ENCODE peak calls at places on chromosome 16, in nine cellular contexts. C, T, N, K, E, H, P, G and M are unnamed samples.

GRCh38 chr16:50228364-50228868 is 37.9 kb upstream of the ADCY7 start:
- DNase-seq in C (no peak), T (no peak), N (no peak), K (no peak), E (no peak), H (no peak), P (no peak), G (no peak), M (no peak)

GRCh38 chr16:2828876-2829430 is 1.1 kb upstream of the ZG16B start:
- DNase-seq in C (no peak), T (no peak), N (no peak), K (no peak), E (no peak), H (no peak), P (no peak), G (no peak), M (no peak)

GRCh38 chr16:66927012-66927436 is 1.7 kb upstream of the RRAD start:
- DNase-seq in C (no peak), T (peak; percentile 89), N (no peak), K (no peak), E (no peak), H (peak; percentile 66), P (no peak), G (no peak), M (no peak)

GRCh38 chr16:68644715-68645493 is at the start of gene CDH3:
- DNase-seq in C (peak; percentile 6), T (no peak), N (peak; percentile 63), K (peak; percentile 22), E (no peak), H (no peak), P (peak; percentile 32), G (no peak), M (peak; percentile 59)

GRCh38 chr16:79265701-79266100 is 334.8 kb downstream of the MAF start:
- DNase-seq in C (no peak), T (no peak), N (no peak), K (no peak), E (no peak), H (no peak), P (no peak), G (no peak), M (no peak)

GRCh38 chr16:53991181-53992056 is 287.5 kb downstream of the FTO start:
- DNase-seq in C (no peak), T (no peak), N (peak; percentile 29), K (no peak), E (peak; percentile 60), H (peak; percentile 45), P (no peak), G (no peak), M (peak; percentile 42)

GRCh38 chr16:58027341-58028167 is 2.0 kb downstream of the MMP15 start:
- DNase-seq in C (no peak), T (no peak), N (peak; percentile 71), K (peak; percentile 69), E (no peak), H (no peak), P (no peak), G (no peak), M (no peak)

GRCh38 chr16:80670170-80670865 is 129.5 kb downstream of the DYNLRB2 start:
- DNase-seq in C (no peak), T (no peak), N (no peak), K (no peak), E (no peak), H (no peak), P (no peak), G (no peak), M (no peak)

GRCh38 chr16:23072769-23073549 is 76.3 kb downstream of the USP31 start:
- DNase-seq in C (no peak), T (peak; percentile 14), N (no peak), K (no peak), E (no peak), H (peak; percentile 24), P (no peak), G (no peak), M (no peak)

GRCh38 chr16:88634994-88635670 is 3.2 kb upstream of the IL17C start:
- DNase-seq in C (no peak), T (peak; percentile 18), N (no peak), K (no peak), E (no peak), H (no peak), P (no peak), G (no peak), M (no peak)

GRCh38 chr16:1819611-1820010 is 7.0 kb downstream of the HAGH start:
- DNase-seq in C (no peak), T (no peak), N (no peak), K (peak; percentile 14), E (no peak), H (no peak), P (no peak), G (no peak), M (no peak)

GRCh38 chr16:78727536-78727935 is 628.1 kb downstream of the WWOX start:
- DNase-seq in C (no peak), T (no peak), N (no peak), K (no peak), E (no peak), H (no peak), P (no peak), G (no peak), M (no peak)

GRCh38 chr16:67668495-67669157 is 2.0 kb downstream of the C16orf86 start:
- DNase-seq in C (no peak), T (no peak), N (no peak), K (no peak), E (no peak), H (no peak), P (no peak), G (no peak), M (no peak)

DNA sequence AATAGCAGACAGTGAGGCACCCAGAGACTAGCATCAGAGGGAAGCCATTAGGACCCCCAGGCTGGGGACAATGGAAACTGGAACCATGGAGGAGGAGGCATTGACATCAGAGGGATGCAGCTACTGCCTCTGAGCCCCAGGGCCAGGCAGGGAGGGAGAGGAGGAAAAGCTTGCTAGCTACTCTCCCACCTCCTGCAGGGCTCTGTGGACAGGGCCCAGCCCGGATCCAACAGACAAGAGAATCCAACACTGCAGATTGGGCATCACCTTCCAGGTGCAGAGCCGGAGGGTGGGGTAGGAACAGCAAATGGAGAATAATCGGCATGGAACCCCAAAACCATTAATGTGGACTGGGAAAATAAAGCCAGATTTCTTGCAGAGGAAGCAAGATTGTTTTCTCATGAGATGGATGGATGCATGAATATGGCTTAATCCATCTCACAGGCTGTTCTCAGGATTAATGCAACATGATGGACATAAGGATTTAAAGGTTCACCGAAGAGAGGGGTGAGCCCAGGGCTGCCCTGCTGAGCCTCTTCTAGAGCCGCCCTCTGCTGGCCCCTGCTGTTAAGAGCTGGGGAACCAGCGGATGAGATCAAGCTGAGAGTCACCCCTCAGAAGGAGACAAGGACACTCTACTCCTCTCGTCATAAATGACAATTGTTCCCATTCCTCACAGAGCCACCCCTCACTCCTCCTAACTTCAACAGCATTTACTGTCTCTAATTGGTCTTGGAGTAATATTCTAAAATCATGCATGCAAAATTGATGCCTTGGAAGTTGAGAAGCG is 48.8 kb downstream of the DNAH3 start:
- DNase-seq in C (no peak), T (peak; percentile 25), N (peak; percentile 31), K (peak; percentile 31), E (no peak), H (peak; percentile 31), P (peak; percentile 28), G (no peak), M (no peak)
- TF ChIP-seq CTCF in C (peak; percentile 34), T (peak; percentile 75), N (no peak), K (no peak), E (no peak), H (peak; percentile 52), P (no peak), G (no peak), M (no peak)

DNA sequence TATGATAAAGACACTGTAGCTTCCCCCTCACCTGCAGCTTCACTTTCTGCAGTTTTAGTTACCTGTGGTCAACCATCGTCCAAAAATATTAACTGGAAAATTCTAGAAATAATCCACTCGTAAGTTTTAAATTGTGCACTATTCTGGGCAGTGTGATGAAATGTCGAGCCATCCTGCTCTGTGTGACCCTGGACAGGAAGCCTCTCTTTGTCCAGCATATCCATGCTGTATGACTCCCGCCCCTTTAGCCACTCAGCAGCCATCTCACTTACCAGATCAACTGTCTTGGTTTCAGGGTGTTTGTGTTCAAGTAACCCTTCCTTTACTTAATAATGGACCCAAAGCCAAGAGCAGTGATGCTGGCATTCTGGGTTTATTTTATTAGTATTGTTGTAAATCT is 56.1 kb downstream of the SIAH1 start:
- DNase-seq in C (no peak), T (no peak), N (no peak), K (no peak), E (no peak), H (no peak), P (no peak), G (no peak), M (no peak)
- TF ChIP-seq CTCF in C (no peak), T (no peak), N (no peak), K (no peak), E (no peak), H (no peak), P (no peak), G (no peak), M (no peak)

DNA sequence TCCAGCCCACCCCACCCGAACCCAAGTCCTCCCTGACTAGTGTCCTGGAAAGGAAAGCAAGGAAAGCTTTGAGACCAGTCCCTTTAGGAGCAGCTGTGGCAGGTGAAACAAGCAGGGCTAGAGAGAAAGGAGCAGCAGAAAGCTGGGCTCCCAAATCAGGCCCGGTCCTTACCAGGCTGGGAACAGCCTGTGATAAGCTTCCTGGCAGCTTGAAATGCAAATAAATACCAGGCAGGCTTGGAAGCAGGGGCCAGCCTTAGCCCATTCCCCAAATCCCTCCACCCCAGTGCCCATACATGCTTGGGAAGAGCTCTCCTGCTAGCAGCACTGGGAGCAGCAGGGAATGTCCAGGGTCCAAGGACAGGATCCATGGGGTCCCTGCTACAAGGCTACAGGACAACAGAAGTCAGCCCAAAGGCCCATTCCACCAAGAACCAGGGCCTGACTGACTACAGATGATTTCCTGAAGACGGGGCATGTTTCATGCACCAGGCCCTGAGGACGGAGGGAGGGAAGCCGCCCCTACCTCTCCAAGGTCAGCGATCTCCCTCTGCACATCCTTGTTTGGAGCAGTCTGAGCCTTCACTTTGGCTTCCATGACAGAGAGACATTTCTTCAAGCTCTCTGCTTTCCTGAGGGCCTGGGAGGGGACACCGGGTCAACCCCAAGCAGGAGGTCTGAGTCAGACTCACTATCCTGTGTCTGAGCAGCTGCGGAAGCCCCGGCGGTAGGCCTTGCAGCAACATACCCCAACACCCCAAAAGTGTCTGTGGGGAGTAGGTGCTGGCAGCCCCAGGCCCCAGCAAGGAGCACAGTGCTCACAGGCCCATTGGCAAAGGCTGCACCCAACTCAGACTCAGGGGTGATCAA is 2.6 kb upstream of the EXOSC6 start:
- DNase-seq in C (no peak), T (no peak), N (no peak), K (no peak), E (no peak), H (peak; percentile 18), P (no peak), G (no peak), M (no peak)
- TF ChIP-seq CTCF in C (no peak), T (peak; percentile 41), N (no peak), K (no peak), E (no peak), H (no peak), P (no peak), G (no peak), M (no peak)

DNA sequence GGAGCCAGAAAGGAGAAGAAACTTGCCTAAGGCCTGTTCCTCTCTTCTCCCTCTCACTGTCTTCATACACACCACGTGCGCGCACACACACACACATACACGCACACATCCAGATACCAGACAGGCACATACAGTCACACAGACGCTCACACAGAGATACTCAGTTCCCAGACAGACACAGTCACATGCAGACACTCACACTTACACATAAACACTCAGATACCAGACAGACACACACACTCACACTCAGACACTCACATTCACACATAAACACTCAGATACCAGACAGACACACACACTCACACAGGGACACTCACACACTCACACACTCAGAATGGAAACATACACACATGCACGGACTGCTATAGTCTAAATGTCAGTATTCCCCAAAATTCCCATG is 24.1 kb upstream of the MMP2 start:
- DNase-seq in C (no peak), T (no peak), N (no peak), K (no peak), E (no peak), H (no peak), P (no peak), G (no peak), M (no peak)
- TF ChIP-seq CTCF in C (no peak), T (no peak), N (no peak), K (no peak), E (no peak), H (no peak), P (no peak), G (no peak), M (no peak)